ENCODE peak calls at places on chromosomes 3 and 15, in five cellular contexts. J is mucosa of gallbladder; A is NCI-H69; P is T-cell; T is stimulated activated CD8-positive, alpha-beta memory T cell treated with anti-CD3 and anti-CD28 coated beads, Interleukin-7, amount 100 ng/mL, for 24 hours. E is an unnamed sample.

GRCh38 chr3:8629151-8630021 is 15.2 kb downstream of the SSUH2 start:
- DNase-seq in J (peak; percentile 88), A (peak; percentile 6), P (peak; percentile 32), T (peak; percentile 30), E (peak; percentile 16)

GRCh38 chr3:189270248-189270832 is 98.6 kb downstream of the TPRG1 start:
- DNase-seq in J (peak; percentile 46), A (peak; percentile 92), P (no peak), T (no peak), E (peak; percentile 26)

GRCh38 chr3:160480931-160481330 is 31.3 kb upstream of the TRIM59 start:
- DNase-seq in J (no peak), A (no peak), P (no peak), T (no peak), E (no peak)

GRCh38 chr3:126180477-126181397 is at the start of gene ALDH1L1:
- DNase-seq in J (peak; percentile 64), A (peak; percentile 19), P (no peak), T (no peak), E (no peak)

GRCh38 chr3:181631901-181632300 is 79.8 kb upstream of the SOX2 start:
- DNase-seq in J (no peak), A (peak; percentile 92), P (no peak), T (no peak), E (no peak)

GRCh38 chr15:89761929-89762328 is 10.9 kb upstream of the MESP1 start:
- DNase-seq in J (no peak), A (no peak), P (no peak), T (no peak), E (no peak)

GRCh38 chr3:58296843-58297242 is 9.2 kb upstream of the RPP14 start:
- DNase-seq in J (no peak), A (no peak), P (no peak), T (no peak), E (no peak)

GRCh38 chr15:39016706-39017105 is 452.1 kb upstream of the RASGRP1 start:
- DNase-seq in J (no peak), A (no peak), P (no peak), T (no peak), E (no peak)

GRCh38 chr15:92682772-92683510 is 27.4 kb upstream of the FAM174B start:
- DNase-seq in J (no peak), A (no peak), P (no peak), T (no peak), E (no peak)

GRCh38 chr15:83574345-83574744 is 79.6 kb upstream of the ADAMTSL3 start:
- DNase-seq in J (no peak), A (no peak), P (no peak), T (no peak), E (no peak)

GRCh38 chr3:121552379-121552778 is 6.6 kb upstream of the POLQ start:
- DNase-seq in J (no peak), A (no peak), P (no peak), T (no peak), E (no peak)

GRCh38 chr15:89052474-89052873 is 35.8 kb upstream of the ABHD2 start:
- DNase-seq in J (no peak), A (no peak), P (no peak), T (no peak), E (no peak)

GRCh38 chr3:71064976-71065763 is 518.4 kb downstream of the FOXP1 start:
- DNase-seq in J (peak; percentile 65), A (peak; percentile 84), P (peak; percentile 63), T (peak; percentile 30), E (no peak)

GRCh38 chr3:46089237-46090011 is 62.1 kb upstream of the XCR1 start:
- DNase-seq in J (peak; percentile 48), A (no peak), P (no peak), T (no peak), E (no peak)

GRCh38 chr15:42289166-42289565 is 15.9 kb upstream of the TMEM87A start:
- DNase-seq in J (no peak), A (no peak), P (no peak), T (no peak), E (no peak)